ENCODE peak calls at places on chromosomes 6 and 20, in five cellular contexts. M, E, J, L and Z are unnamed samples.

GRCh38 chr6:35216832-35217811 is 3.4 kb downstream of the SCUBE3 start:
- DNase-seq in M (no peak), L (no peak), J (no peak), E (no peak), Z (no peak)

GRCh38 chr20:52295556-52295955 is 104.0 kb upstream of the ZFP64 start:
- DNase-seq in M (no peak), E (no peak), J (peak; percentile 69), L (no peak), Z (no peak)

GRCh38 chr20:57736738-57737347 is 27.0 kb upstream of the PMEPA1 start:
- DNase-seq in J (no peak), E (no peak), L (no peak), M (no peak), Z (no peak)

GRCh38 chr20:38685853-38686473 is 38.3 kb upstream of the SLC32A1 start:
- DNase-seq in L (peak; percentile 74), E (no peak), J (peak; percentile 43), M (peak; percentile 74), Z (peak; percentile 65)

GRCh38 chr20:41654884-41655283 is 36.7 kb upstream of the CHD6 start:
- DNase-seq in E (no peak), M (peak; percentile 63), J (peak; percentile 5), L (no peak), Z (peak; percentile 11)

GRCh38 chr6:161186173-161186769 is 87.6 kb downstream of the AGPAT4 start:
- DNase-seq in M (no peak), E (no peak), L (peak; percentile 19), J (peak; percentile 48), Z (no peak)

GRCh38 chr6:31149827-31150447 is 7.7 kb downstream of the CCHCR1 start:
- DNase-seq in E (no peak), J (no peak), L (no peak), M (no peak), Z (no peak)

GRCh38 chr6:21500894-21501293 is 92.7 kb upstream of the SOX4 start:
- DNase-seq in M (no peak), J (no peak), L (no peak), E (no peak), Z (no peak)

GRCh38 chr6:131035582-131035981 is 27.5 kb downstream of the EPB41L2 start:
- DNase-seq in E (no peak), L (no peak), M (no peak), J (no peak), Z (no peak)

GRCh38 chr20:35279533-35280174 is 1.7 kb upstream of the MMP24OS start:
- DNase-seq in L (no peak), M (no peak), J (no peak), E (no peak), Z (no peak)

GRCh38 chr6:13846841-13847240 is 32.5 kb upstream of the MCUR1 start:
- DNase-seq in E (no peak), M (peak; percentile 81), L (no peak), J (no peak), Z (peak; percentile 60)

GRCh38 chr6:124064317-124065113 is 260.9 kb downstream of the NKAIN2 start:
- DNase-seq in E (no peak), M (no peak), L (no peak), J (no peak), Z (no peak)

GRCh38 chr6:3585320-3585935 is 128.6 kb upstream of the SLC22A23 start:
- DNase-seq in L (peak; percentile 15), M (no peak), E (no peak), J (peak; percentile 53), Z (no peak)

GRCh38 chr6:143823463-143824006 is 19.6 kb upstream of the LTV1 start:
- DNase-seq in L (no peak), M (no peak), J (no peak), E (no peak), Z (no peak)

GRCh38 chr20:50260480-50261221 is 70.0 kb downstream of the CEBPB start:
- DNase-seq in L (no peak), J (no peak), E (no peak), M (no peak), Z (no peak)

GRCh38 chr6:30325150-30325872 is 1.4 kb upstream of the TRIM39 start:
- DNase-seq in M (no peak), L (peak; percentile 67), J (peak; percentile 87), E (peak; percentile 66), Z (no peak)

GRCh38 chr6:74931567-74931966 is 274.3 kb downstream of the COL12A1 start:
- DNase-seq in J (peak; percentile 25), M (no peak), L (peak; percentile 59), E (no peak), Z (no peak)

GRCh38 chr6:166946125-166946524 is 10.2 kb downstream of the RNASET2 start:
- DNase-seq in M (no peak), L (no peak), J (no peak), E (no peak), Z (no peak)

GRCh38 chr6:28947831-28948270 is 24.1 kb upstream of the TRIM27 start:
- DNase-seq in E (no peak), M (no peak), L (no peak), J (peak; percentile 65), Z (no peak)

GRCh38 chr6:10451828-10452509 is 37.1 kb upstream of the TFAP2A start:
- DNase-seq in M (no peak), E (no peak), L (peak; percentile 74), J (peak; percentile 14), Z (no peak)

GRCh38 chr6:170095273-170095976 is 195.5 kb downstream of the DLL1 start:
- DNase-seq in M (peak; percentile 19), E (no peak), L (no peak), J (no peak), Z (no peak)

GRCh38 chr6:81838031-81838430 is 85.5 kb upstream of the TENT5A start:
- DNase-seq in J (peak; percentile 44), L (peak; percentile 86), M (no peak), E (no peak), Z (no peak)

GRCh38 chr6:71168233-71168765 is 120.3 kb upstream of the OGFRL1 start:
- DNase-seq in J (no peak), E (no peak), L (no peak), M (no peak), Z (no peak)

DNA sequence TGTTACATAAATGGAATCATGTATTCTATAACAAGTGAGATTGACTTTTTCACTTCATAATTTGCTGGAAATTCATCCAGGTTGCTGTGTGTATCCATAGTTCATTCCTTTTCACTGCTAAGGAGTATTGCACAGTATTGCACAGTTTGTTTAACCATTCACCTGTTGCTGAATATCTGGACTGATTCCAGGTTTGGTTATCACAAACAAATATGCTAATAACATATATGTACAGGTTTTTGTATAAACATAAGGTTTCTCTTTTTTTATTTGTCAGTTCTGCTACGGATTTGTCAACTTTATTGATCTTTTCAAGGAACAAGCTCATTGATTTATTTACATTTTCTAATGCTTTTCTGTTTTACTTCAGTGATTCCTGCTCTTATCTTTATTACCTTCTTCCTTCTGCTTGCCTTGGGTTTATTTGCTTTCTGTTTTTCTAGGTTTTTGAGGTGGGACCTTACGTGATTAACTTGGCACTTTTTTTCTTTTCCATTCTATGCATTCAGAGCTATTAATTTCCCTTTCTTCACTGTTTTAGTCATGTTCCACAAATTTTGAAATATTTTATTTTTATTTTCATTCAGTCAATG is 117.0 kb upstream of the OGFRL1 start:
- DNase-seq in J (no peak), E (no peak), L (no peak), M (no peak), Z (no peak)
- H2BK12ac ChIP-seq in J (no peak overlapping the region), E (no peak overlapping the region), L (no peak overlapping the region), M (no peak overlapping the region), Z (no peak overlapping the region)

DNA sequence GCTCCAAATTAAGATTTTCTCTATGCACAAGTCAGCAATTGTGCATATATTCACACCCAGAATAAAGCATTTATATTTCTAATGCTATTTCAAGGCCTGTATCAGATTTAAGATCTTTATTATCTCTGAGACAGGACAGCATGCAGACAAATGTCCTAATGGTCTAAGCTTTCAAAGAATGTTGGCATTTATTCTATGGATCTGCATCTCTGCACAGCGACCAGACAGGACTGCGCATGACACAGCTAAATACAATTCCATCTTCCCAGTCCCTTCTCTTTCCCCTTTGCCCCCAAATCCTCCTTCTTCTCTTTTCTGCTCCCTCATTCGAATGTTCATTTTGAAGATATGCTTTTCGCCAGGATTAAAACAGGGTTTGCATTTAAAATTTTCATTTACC is 478.5 kb downstream of the PKHD1 start:
- DNase-seq in M (no peak), L (peak; percentile 92), E (no peak), J (no peak), Z (no peak)
- H3K9ac ChIP-seq in M (no peak overlapping the region), L (no peak overlapping the region), E (no peak overlapping the region), J (no peak overlapping the region), Z (no peak overlapping the region)

DNA sequence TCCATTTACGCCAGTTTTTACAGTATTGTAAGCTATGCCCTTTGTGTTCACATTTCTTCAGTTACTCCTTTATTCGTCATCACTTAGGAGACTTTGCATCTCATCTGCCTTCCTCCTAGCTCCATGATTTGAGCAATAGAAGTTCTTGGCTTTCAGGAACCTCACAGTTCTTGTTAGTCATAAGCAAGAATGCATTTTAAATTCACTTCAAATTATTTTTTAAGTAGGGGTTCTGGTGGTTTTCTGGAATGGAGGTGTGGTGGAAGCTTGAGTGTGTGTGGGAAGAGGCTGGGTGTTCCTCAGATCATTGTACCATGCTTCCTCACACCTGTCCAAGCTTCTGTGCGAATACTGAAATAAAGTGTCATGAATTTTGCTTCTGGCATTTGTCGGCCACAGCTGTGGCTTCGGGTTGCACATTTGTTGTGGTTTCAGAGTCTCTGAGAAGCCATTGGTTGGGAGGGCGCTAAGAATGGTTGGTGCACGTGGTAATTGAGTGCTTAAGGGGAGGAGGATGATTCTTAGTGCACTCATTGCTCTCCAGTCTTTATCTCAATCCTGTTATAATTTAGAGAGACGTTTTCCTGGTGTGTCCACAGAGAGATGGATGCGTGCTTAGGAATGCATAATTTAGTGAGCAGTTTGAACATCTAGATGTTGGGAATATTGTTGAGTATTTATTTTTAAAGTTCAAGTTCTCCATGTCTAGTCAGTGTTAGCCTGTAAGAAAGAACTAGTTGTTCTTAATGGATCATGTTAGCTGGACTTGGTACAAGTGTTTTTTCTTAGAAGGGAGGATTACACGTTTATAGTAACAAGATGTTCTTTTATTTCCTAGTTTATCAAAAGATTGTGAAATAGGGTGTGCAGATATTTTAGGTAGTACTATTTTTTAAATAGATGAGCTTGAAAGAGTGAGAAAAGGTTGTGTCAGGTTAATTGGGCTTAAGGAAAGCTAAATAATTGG is 31.9 kb downstream of the FOXO3 start:
- DNase-seq in L (peak; percentile 64), E (no peak), M (no peak), J (peak; percentile 68), Z (no peak)
- H2BK12ac ChIP-seq in L (no peak overlapping the region), E (no peak overlapping the region), M (no peak overlapping the region), J (peak overlapping the region; percentile 38), Z (no peak overlapping the region)

GRCh38 chr20:54727490-54727889 is 252.1 kb downstream of the DOK5 start:
- DNase-seq in E (no peak), L (no peak), M (no peak), J (no peak), Z (no peak)
- H3K9ac ChIP-seq in E (no peak overlapping the region), L (no peak overlapping the region), M (no peak overlapping the region), J (no peak overlapping the region), Z (no peak overlapping the region)